ENCODE peak calls at places on chromosomes 1 and 21, in nine cellular contexts. J is HEK293T; F is stimulated activated naive B cell treated with anti-CD40 and anti-IgM and Interleukin-4, amounts not matched to agents 10 μg/mL and 1 μg/mL and 100 μg/mL, for 72 hours; A is activated naive CD8-positive, alpha-beta T cell treated with anti-CD3 and anti-CD28 coated beads for 36 hours; I is effector CD4-positive, alpha-beta T cell; C is activated T-helper 1 cell treated with anti-CD3 and anti-CD28 coated beads, Interleukin-12 subunit alpha, Interleukin-12 subunit beta, Interleukin-2, Interleukin-4 antibody, amounts not matched to agents 30 ng/mL and 10 ng/mL and 1 ng/mL, durations not matched to agents 14 hours and 24 hours and 36 hours; V is ecto neural progenitor cell; L is Peyer's patch; W is nephron progenitor cell. R is an unnamed sample.

GRCh38 chr1:227937031-227937430 is 10.7 kb downstream of the WNT9A start:
- DNase-seq in L (no peak), C (no peak), W (no peak), A (no peak), V (peak; percentile 34), F (no peak), I (no peak), J (no peak), R (peak; percentile 19)

GRCh38 chr21:34926784-34927548 is 122.1 kb downstream of the RUNX1 start:
- DNase-seq in W (no peak), C (no peak), J (no peak), F (no peak), V (no peak), L (peak; percentile 78), I (no peak), A (no peak), R (no peak)

GRCh38 chr1:39159224-39160036 is 45.1 kb upstream of the MACF1 start:
- DNase-seq in V (no peak), J (no peak), F (no peak), W (no peak), A (no peak), L (peak; percentile 48), C (no peak), I (no peak), R (peak; percentile 48)

GRCh38 chr1:31161571-31161970 is 78.1 kb downstream of the NKAIN1 start:
- DNase-seq in A (no peak), F (no peak), V (no peak), I (no peak), C (no peak), J (no peak), L (no peak), W (no peak), R (no peak)

GRCh38 chr1:41657679-41658078 is 173.2 kb upstream of the EDN2 start:
- DNase-seq in I (no peak), J (no peak), W (no peak), C (no peak), A (no peak), L (no peak), F (no peak), V (no peak), R (no peak)

GRCh38 chr1:208086116-208086515 is 158.1 kb downstream of the PLXNA2 start:
- DNase-seq in F (no peak), L (no peak), A (no peak), C (no peak), J (no peak), V (no peak), I (no peak), W (no peak), R (no peak)

GRCh38 chr1:93999806-94000205 is 90.6 kb upstream of the GCLM start:
- DNase-seq in I (no peak), C (no peak), A (no peak), J (no peak), V (no peak), W (no peak), F (no peak), L (no peak), R (no peak)

GRCh38 chr1:194026422-194026821 is 840.0 kb upstream of the B3GALT2 start:
- DNase-seq in A (no peak), J (no peak), V (no peak), F (no peak), W (no peak), C (no peak), L (no peak), I (no peak), R (no peak)

GRCh38 chr1:160578175-160578693 is 1.1 kb downstream of the CD84 start:
- DNase-seq in A (no peak), L (no peak), J (no peak), V (no peak), W (no peak), I (no peak), F (no peak), C (no peak), R (no peak)

GRCh38 chr1:45908613-45909140 is 105.3 kb downstream of the MAST2 start:
- DNase-seq in A (no peak), J (no peak), C (no peak), I (no peak), F (no peak), V (no peak), W (no peak), L (no peak), R (no peak)

GRCh38 chr1:20339811-20340457 is 49.3 kb downstream of the VWA5B1 start:
- DNase-seq in F (no peak), A (no peak), C (no peak), J (no peak), I (no peak), V (no peak), W (peak; percentile 31), L (no peak), R (no peak)